ENCODE peak calls at places on chromosomes 4 and X, in nine cellular contexts. One of them, this sample, is unnamed.

GRCh38 chrX:10239611-10240064 is 82.9 kb downstream of the CLCN4 start:
- DNase-seq in ovary: no peak
- DNase-seq in RPMI7951: peak
- DNase-seq in CD4-positive, alpha-beta T cell: no peak
- DNase-seq in psoas muscle: peak
- DNase-seq in neuronal stem cell: no peak
- DNase-seq in kidney: no peak
- DNase-seq in heart left ventricle: no peak
- DNase-seq in Calu3: peak
- DNase-seq in this sample: no peak

GRCh38 chr4:8050555-8051206 is 107.9 kb downstream of the ABLIM2 start:
- DNase-seq in RPMI7951: peak
- DNase-seq in psoas muscle: peak
- DNase-seq in heart left ventricle: peak
- DNase-seq in Calu3: no peak
- DNase-seq in CD4-positive, alpha-beta T cell: no peak
- DNase-seq in kidney: peak
- DNase-seq in ovary: peak
- DNase-seq in neuronal stem cell: no peak
- DNase-seq in this sample: peak

GRCh38 chr4:5887361-5888221 is 5.3 kb downstream of the CRMP1 start:
- DNase-seq in heart left ventricle: no peak
- DNase-seq in psoas muscle: no peak
- DNase-seq in CD4-positive, alpha-beta T cell: no peak
- DNase-seq in kidney: no peak
- DNase-seq in RPMI7951: no peak
- DNase-seq in ovary: no peak
- DNase-seq in Calu3: no peak
- DNase-seq in neuronal stem cell: no peak
- DNase-seq in this sample: peak

GRCh38 chr4:33837043-33837442 is 2407.3 kb downstream of the ARAP2 start:
- DNase-seq in Calu3: no peak
- DNase-seq in heart left ventricle: no peak
- DNase-seq in kidney: no peak
- DNase-seq in psoas muscle: no peak
- DNase-seq in ovary: no peak
- DNase-seq in CD4-positive, alpha-beta T cell: no peak
- DNase-seq in RPMI7951: peak
- DNase-seq in neuronal stem cell: no peak
- DNase-seq in this sample: no peak

GRCh38 chr4:173273956-173274355 is 60.2 kb downstream of the HMGB2 start:
- DNase-seq in RPMI7951: no peak
- DNase-seq in Calu3: no peak
- DNase-seq in neuronal stem cell: no peak
- DNase-seq in psoas muscle: no peak
- DNase-seq in CD4-positive, alpha-beta T cell: no peak
- DNase-seq in heart left ventricle: no peak
- DNase-seq in ovary: no peak
- DNase-seq in kidney: no peak
- DNase-seq in this sample: no peak

GRCh38 chr4:47863486-47863885 is 25.6 kb upstream of the CORIN start:
- DNase-seq in neuronal stem cell: no peak
- DNase-seq in ovary: no peak
- DNase-seq in CD4-positive, alpha-beta T cell: no peak
- DNase-seq in psoas muscle: no peak
- DNase-seq in kidney: no peak
- DNase-seq in RPMI7951: no peak
- DNase-seq in Calu3: no peak
- DNase-seq in heart left ventricle: no peak
- DNase-seq in this sample: no peak

GRCh38 chrX:154840856-154841255 is 6.4 kb upstream of the SMIM9 start:
- DNase-seq in neuronal stem cell: no peak
- DNase-seq in psoas muscle: no peak
- DNase-seq in kidney: no peak
- DNase-seq in ovary: no peak
- DNase-seq in Calu3: peak
- DNase-seq in CD4-positive, alpha-beta T cell: no peak
- DNase-seq in heart left ventricle: no peak
- DNase-seq in RPMI7951: peak
- DNase-seq in this sample: no peak

GRCh38 chrX:115147220-115147619 is 42.0 kb upstream of the RBMXL3 start:
- DNase-seq in Calu3: no peak
- DNase-seq in ovary: no peak
- DNase-seq in kidney: no peak
- DNase-seq in heart left ventricle: no peak
- DNase-seq in neuronal stem cell: no peak
- DNase-seq in CD4-positive, alpha-beta T cell: no peak
- DNase-seq in RPMI7951: peak
- DNase-seq in psoas muscle: no peak
- DNase-seq in this sample: no peak

GRCh38 chr4:186765673-186766546 is 42.3 kb upstream of the FAT1 start:
- DNase-seq in neuronal stem cell: no peak
- DNase-seq in heart left ventricle: no peak
- DNase-seq in psoas muscle: no peak
- DNase-seq in Calu3: peak
- DNase-seq in CD4-positive, alpha-beta T cell: no peak
- DNase-seq in ovary: no peak
- DNase-seq in RPMI7951: peak
- DNase-seq in kidney: no peak
- DNase-seq in this sample: peak

GRCh38 chrX:139881130-139881529 is 51.7 kb downstream of the ATP11C start:
- DNase-seq in CD4-positive, alpha-beta T cell: no peak
- DNase-seq in kidney: no peak
- DNase-seq in psoas muscle: no peak
- DNase-seq in RPMI7951: peak
- DNase-seq in Calu3: no peak
- DNase-seq in heart left ventricle: no peak
- DNase-seq in neuronal stem cell: no peak
- DNase-seq in ovary: no peak
- DNase-seq in this sample: no peak

GRCh38 chr4:153582954-153583456 is 101.1 kb upstream of the TLR2 start:
- DNase-seq in CD4-positive, alpha-beta T cell: no peak
- DNase-seq in ovary: no peak
- DNase-seq in Calu3: no peak
- DNase-seq in neuronal stem cell: no peak
- DNase-seq in RPMI7951: no peak
- DNase-seq in heart left ventricle: no peak
- DNase-seq in kidney: no peak
- DNase-seq in psoas muscle: no peak
- DNase-seq in this sample: no peak

GRCh38 chrX:73859622-73860021 is 296.6 kb downstream of the CHIC1 start:
- DNase-seq in heart left ventricle: no peak
- DNase-seq in psoas muscle: no peak
- DNase-seq in Calu3: no peak
- DNase-seq in CD4-positive, alpha-beta T cell: no peak
- DNase-seq in RPMI7951: no peak
- DNase-seq in neuronal stem cell: no peak
- DNase-seq in ovary: no peak
- DNase-seq in kidney: no peak
- DNase-seq in this sample: no peak

GRCh38 chr4:83234902-83235644 is 49.5 kb downstream of the COQ2 start:
- DNase-seq in heart left ventricle: no peak
- DNase-seq in CD4-positive, alpha-beta T cell: no peak
- DNase-seq in Calu3: no peak
- DNase-seq in psoas muscle: no peak
- DNase-seq in ovary: no peak
- DNase-seq in RPMI7951: no peak
- DNase-seq in neuronal stem cell: no peak
- DNase-seq in kidney: no peak
- DNase-seq in this sample: no peak

GRCh38 chr4:77593101-77593500 is 12.5 kb upstream of the CXCL13 start:
- DNase-seq in Calu3: no peak
- DNase-seq in psoas muscle: no peak
- DNase-seq in neuronal stem cell: no peak
- DNase-seq in heart left ventricle: no peak
- DNase-seq in RPMI7951: no peak
- DNase-seq in kidney: no peak
- DNase-seq in CD4-positive, alpha-beta T cell: no peak
- DNase-seq in ovary: no peak
- DNase-seq in this sample: no peak

GRCh38 chr4:3613980-3614730 is 81.9 kb upstream of the LRPAP1 start:
- DNase-seq in heart left ventricle: peak
- DNase-seq in ovary: no peak
- DNase-seq in neuronal stem cell: no peak
- DNase-seq in RPMI7951: peak
- DNase-seq in Calu3: no peak
- DNase-seq in kidney: peak
- DNase-seq in CD4-positive, alpha-beta T cell: no peak
- DNase-seq in psoas muscle: no peak
- DNase-seq in this sample: peak

GRCh38 chr4:73620115-73620792 is at the start of gene RASSF6:
- DNase-seq in ovary: peak
- DNase-seq in Calu3: peak
- DNase-seq in kidney: peak
- DNase-seq in psoas muscle: no peak
- DNase-seq in RPMI7951: no peak
- DNase-seq in CD4-positive, alpha-beta T cell: peak
- DNase-seq in neuronal stem cell: peak
- DNase-seq in heart left ventricle: no peak
- DNase-seq in this sample: peak

GRCh38 chr4:36332782-36333131 is 51.3 kb downstream of the DTHD1 start:
- DNase-seq in Calu3: no peak
- DNase-seq in neuronal stem cell: no peak
- DNase-seq in kidney: no peak
- DNase-seq in heart left ventricle: no peak
- DNase-seq in RPMI7951: no peak
- DNase-seq in psoas muscle: no peak
- DNase-seq in ovary: no peak
- DNase-seq in CD4-positive, alpha-beta T cell: no peak
- DNase-seq in this sample: no peak

GRCh38 chr4:1318046-1318375 is 28.3 kb downstream of the MAEA start:
- DNase-seq in RPMI7951: no peak
- DNase-seq in ovary: no peak
- DNase-seq in neuronal stem cell: no peak
- DNase-seq in CD4-positive, alpha-beta T cell: no peak
- DNase-seq in kidney: peak
- DNase-seq in Calu3: no peak
- DNase-seq in heart left ventricle: no peak
- DNase-seq in psoas muscle: no peak
- DNase-seq in this sample: no peak

GRCh38 chrX:1452497-1453389 is at the start of gene ASMTL:
- DNase-seq in Calu3: peak
- DNase-seq in ovary: peak
- DNase-seq in heart left ventricle: peak
- DNase-seq in CD4-positive, alpha-beta T cell: peak
- DNase-seq in neuronal stem cell: peak
- DNase-seq in psoas muscle: peak
- DNase-seq in kidney: peak
- DNase-seq in RPMI7951: peak
- DNase-seq in this sample: peak

GRCh38 chrX:154484255-154485149 is 1.9 kb downstream of the UBL4A start:
- DNase-seq in CD4-positive, alpha-beta T cell: no peak
- DNase-seq in kidney: no peak
- DNase-seq in neuronal stem cell: no peak
- DNase-seq in RPMI7951: peak
- DNase-seq in heart left ventricle: no peak
- DNase-seq in Calu3: no peak
- DNase-seq in psoas muscle: no peak
- DNase-seq in ovary: no peak
- DNase-seq in this sample: no peak

GRCh38 chr4:9691221-9692065 is 90.0 kb upstream of the DRD5 start:
- DNase-seq in CD4-positive, alpha-beta T cell: peak
- DNase-seq in neuronal stem cell: peak
- DNase-seq in psoas muscle: peak
- DNase-seq in ovary: peak
- DNase-seq in kidney: peak
- DNase-seq in RPMI7951: peak
- DNase-seq in Calu3: peak
- DNase-seq in heart left ventricle: peak
- DNase-seq in this sample: peak

GRCh38 chr4:98627883-98628282 is 30.5 kb downstream of the TSPAN5 start:
- DNase-seq in ovary: no peak
- DNase-seq in kidney: no peak
- DNase-seq in RPMI7951: peak
- DNase-seq in heart left ventricle: no peak
- DNase-seq in Calu3: no peak
- DNase-seq in CD4-positive, alpha-beta T cell: no peak
- DNase-seq in neuronal stem cell: no peak
- DNase-seq in psoas muscle: no peak
- DNase-seq in this sample: no peak

GRCh38 chrX:79366888-79367749 is at the start of gene ITM2A:
- DNase-seq in neuronal stem cell: peak
- DNase-seq in Calu3: peak
- DNase-seq in kidney: peak
- DNase-seq in ovary: peak
- DNase-seq in psoas muscle: peak
- DNase-seq in RPMI7951: no peak
- DNase-seq in CD4-positive, alpha-beta T cell: peak
- DNase-seq in heart left ventricle: peak
- DNase-seq in this sample: peak

GRCh38 chr4:107885865-107886264 is 45.5 kb upstream of the CYP2U1 start:
- DNase-seq in heart left ventricle: no peak
- DNase-seq in RPMI7951: no peak
- DNase-seq in CD4-positive, alpha-beta T cell: no peak
- DNase-seq in neuronal stem cell: no peak
- DNase-seq in ovary: no peak
- DNase-seq in kidney: no peak
- DNase-seq in Calu3: no peak
- DNase-seq in psoas muscle: no peak
- DNase-seq in this sample: no peak

GRCh38 chr4:147924604-147925412 is 192.9 kb downstream of the ARHGAP10 start:
- DNase-seq in neuronal stem cell: peak
- DNase-seq in RPMI7951: peak
- DNase-seq in CD4-positive, alpha-beta T cell: no peak
- DNase-seq in kidney: no peak
- DNase-seq in psoas muscle: no peak
- DNase-seq in Calu3: peak
- DNase-seq in ovary: peak
- DNase-seq in heart left ventricle: peak
- DNase-seq in this sample: peak

GRCh38 chr4:158850800-158851644 is 82.2 kb downstream of the FNIP2 start:
- DNase-seq in kidney: no peak
- DNase-seq in heart left ventricle: no peak
- DNase-seq in psoas muscle: no peak
- DNase-seq in RPMI7951: peak
- DNase-seq in CD4-positive, alpha-beta T cell: no peak
- DNase-seq in Calu3: no peak
- DNase-seq in ovary: no peak
- DNase-seq in neuronal stem cell: no peak
- DNase-seq in this sample: no peak